ENCODE peak calls at places on chromosome 10, in seven cellular contexts. J is cardiac muscle cell, Z is fibroblast of lung, G is upper lobe of right lung, H is A549, I is HL-60, M is GM23338. C is an unnamed sample.
A peak's percentile ranks its signal among the peaks of the same experiment; 100 is the strongest.

GRCh38 chr10:99430116-99430450 is 341 bp downstream of the GOT1 start:
- DNase-seq in J (peak; percentile 27), Z (no peak), G (no peak), H (no peak), I (no peak), M (peak; percentile 18), C (no peak)

GRCh38 chr10:110416776-110417732 is 80.7 kb upstream of the DUSP5 start:
- DNase-seq in J (no peak), Z (no peak), G (no peak), H (peak; percentile 61), I (no peak), M (no peak), C (no peak)

GRCh38 chr10:102916173-102916572 is 1.9 kb upstream of the CNNM2 start:
- DNase-seq in J (no peak), Z (no peak), G (no peak), H (no peak), I (no peak), M (no peak), C (no peak)

GRCh38 chr10:120735773-120736371 is 115.3 kb upstream of the WDR11 start:
- DNase-seq in J (peak; percentile 24), Z (peak; percentile 13), G (no peak), H (peak; percentile 8), I (no peak), M (peak; percentile 46), C (peak; percentile 30)

GRCh38 chr10:82397859-82398258 is 522.9 kb downstream of the NRG3 start:
- DNase-seq in J (no peak), Z (no peak), G (no peak), H (no peak), I (no peak), M (peak; percentile 32), C (no peak)

GRCh38 chr10:116664631-116665030 is 43.9 kb downstream of the PNLIPRP2 start:
- DNase-seq in J (no peak), Z (no peak), G (no peak), H (no peak), I (no peak), M (no peak), C (no peak)

GRCh38 chr10:69337312-69338132 is 59.2 kb downstream of the HK1 start:
- DNase-seq in J (peak; percentile 95), Z (peak; percentile 94), G (no peak), H (no peak), I (peak; percentile 94), M (peak; percentile 71), C (peak; percentile 93)

GRCh38 chr10:35453855-35454532 is 117.7 kb downstream of the CCNY start:
- DNase-seq in J (peak; percentile 77), Z (peak; percentile 82), G (no peak), H (no peak), I (peak; percentile 14), M (no peak), C (no peak)

GRCh38 chr10:70832852-70833542 is 17.2 kb downstream of the SGPL1 start:
- DNase-seq in J (peak; percentile 92), Z (peak; percentile 79), G (no peak), H (no peak), I (no peak), M (no peak), C (peak; percentile 86)

GRCh38 chr10:89346264-89346971 is 18.6 kb downstream of the IFIT3 start:
- DNase-seq in J (peak; percentile 85), Z (peak; percentile 86), G (no peak), H (no peak), I (peak; percentile 20), M (peak; percentile 65), C (no peak)

DNA sequence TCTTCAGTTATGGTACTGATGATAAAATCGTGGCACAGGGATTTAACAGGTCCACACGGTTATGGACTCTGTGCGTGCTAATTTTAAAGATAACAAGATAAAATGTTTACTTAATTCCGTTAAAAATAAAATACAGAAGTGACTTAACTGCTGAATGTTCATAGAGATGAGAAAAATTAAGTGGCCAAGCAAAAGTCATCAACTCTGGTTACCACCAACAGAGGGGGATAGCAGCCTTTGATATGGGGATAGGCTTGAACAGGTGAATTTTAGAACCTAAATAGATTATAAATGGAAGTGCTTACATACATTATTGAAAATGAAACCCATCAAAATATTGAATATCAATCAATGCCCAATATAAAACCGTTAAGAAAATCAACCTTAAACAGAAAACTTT is 245.0 kb downstream of the WDR37 start:
- DNase-seq in J (no peak), Z (no peak), G (no peak), H (no peak), I (no peak), M (no peak), C (no peak)
- TF ChIP-seq CTCF in J (no peak), Z (no peak), G (no peak), H (no peak), I (no peak), M (peak; percentile 58), C (no peak)

GRCh38 chr10:72354356-72355213 is at the start of gene DNAJB12:
- DNase-seq in J (peak; percentile 98), Z (peak; percentile 96), G (peak; percentile 96), H (peak; percentile 96), I (peak; percentile 95), M (peak; percentile 99), C (peak; percentile 94)
- TF ChIP-seq CTCF in J (no peak), Z (no peak), G (no peak), H (no peak), I (no peak), M (no peak), C (no peak)

GRCh38 chr10:28569506-28570159 is 36.7 kb downstream of the WAC start:
- DNase-seq in J (peak; percentile 38), Z (peak; percentile 61), G (no peak), H (no peak), I (no peak), M (no peak), C (peak; percentile 12)
- TF ChIP-seq CTCF in J (no peak), Z (no peak), G (no peak), H (no peak), I (no peak), M (no peak), C (no peak)

GRCh38 chr10:87861034-87861433 is 2.3 kb downstream of the KLLN start:
- DNase-seq in J (no peak), Z (no peak), G (no peak), H (no peak), I (no peak), M (no peak), C (no peak)

GRCh38 chr10:87862644-87863101 is 660 bp downstream of the KLLN start:
- DNase-seq in J (no peak), Z (no peak), G (no peak), H (no peak), I (no peak), M (no peak), C (peak; percentile 48)

GRCh38 chr10:87860156-87860795 is 3.1 kb downstream of the KLLN start:
- DNase-seq in J (peak; percentile 59), Z (peak; percentile 72), G (no peak), H (peak; percentile 71), I (no peak), M (peak; percentile 65), C (peak; percentile 73)

GRCh38 chr10:87861953-87862643 is 1.2 kb downstream of the KLLN start:
- DNase-seq in J (peak; percentile 100), Z (peak; percentile 99), G (peak; percentile 99), H (peak; percentile 91), I (peak; percentile 99), M (peak; percentile 100), C (peak; percentile 97)

DNA sequence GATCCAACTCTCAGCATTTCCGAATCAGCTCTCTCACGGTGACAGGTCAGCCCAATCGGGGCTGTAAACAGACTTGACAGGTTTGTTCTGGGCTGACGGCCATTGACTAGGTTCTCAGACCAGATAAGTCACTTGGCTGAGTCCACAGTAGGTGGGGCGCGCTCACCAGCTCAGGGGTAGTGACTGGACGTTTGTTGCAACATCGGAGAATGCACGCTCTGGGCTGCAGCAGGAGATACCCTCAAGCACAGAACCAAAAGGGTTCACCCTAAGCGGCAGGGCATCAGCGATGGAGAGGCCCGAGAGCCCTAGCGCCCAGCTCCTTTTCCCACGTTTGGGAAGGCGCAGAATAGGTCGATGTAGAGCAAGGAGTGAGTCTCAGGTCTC is 1.8 kb downstream of the KLLN start:
- DNase-seq in J (peak; percentile 91), Z (peak; percentile 87), G (peak; percentile 88), H (no peak), I (peak; percentile 81), M (peak; percentile 63), C (peak; percentile 88)
- TF ChIP-seq CTCF in J (peak; percentile 31), Z (no peak), G (peak; percentile 17), H (no peak), I (no peak), M (peak; percentile 49), C (peak; percentile 50)